ENCODE peak calls at places on chromosomes 1 and 21, in five cellular contexts. One of them, this sample, is unnamed.

GRCh38 chr1:221687731-221688487 is 54.0 kb downstream of the DUSP10 start:
- DNase-seq in M059J: no peak
- DNase-seq in H9: no peak
- DNase-seq in endothelial cell: no peak
- DNase-seq in lung: no peak
- DNase-seq in this sample: no peak

GRCh38 chr1:54516249-54516920 is 31.6 kb upstream of the ACOT11 start:
- DNase-seq in H9: no peak
- DNase-seq in endothelial cell: no peak
- DNase-seq in M059J: peak; percentile 66
- DNase-seq in lung: no peak
- DNase-seq in this sample: no peak

GRCh38 chr1:211912064-211912463 is 81.5 kb upstream of the LPGAT1 start:
- DNase-seq in M059J: peak; percentile 84
- DNase-seq in H9: no peak
- DNase-seq in endothelial cell: no peak
- DNase-seq in lung: no peak
- DNase-seq in this sample: no peak

GRCh38 chr1:241311056-241311746 is 45.8 kb downstream of the RGS7 start:
- DNase-seq in M059J: peak; percentile 53
- DNase-seq in lung: no peak
- DNase-seq in H9: no peak
- DNase-seq in endothelial cell: no peak
- DNase-seq in this sample: peak; percentile 14

GRCh38 chr1:44505210-44505993 is 100.3 kb downstream of the RNF220 start:
- DNase-seq in endothelial cell: no peak
- DNase-seq in M059J: peak; percentile 8
- DNase-seq in H9: no peak
- DNase-seq in lung: no peak
- DNase-seq in this sample: peak; percentile 58

GRCh38 chr1:41003640-41004220 is 17.8 kb downstream of the SLFNL1 start:
- DNase-seq in endothelial cell: no peak
- DNase-seq in lung: peak; percentile 94
- DNase-seq in M059J: peak; percentile 99
- DNase-seq in H9: no peak
- DNase-seq in this sample: no peak

GRCh38 chr1:96515925-96516324 is 205.7 kb upstream of the PTBP2 start:
- DNase-seq in endothelial cell: no peak
- DNase-seq in M059J: no peak
- DNase-seq in H9: no peak
- DNase-seq in lung: no peak
- DNase-seq in this sample: no peak

GRCh38 chr1:205798577-205798976 is 14.4 kb downstream of the SLC41A1 start:
- DNase-seq in endothelial cell: no peak
- DNase-seq in lung: no peak
- DNase-seq in M059J: no peak
- DNase-seq in H9: no peak
- DNase-seq in this sample: no peak

GRCh38 chr21:29376556-29376955 is 77.8 kb downstream of the BACH1 start:
- DNase-seq in lung: peak; percentile 31
- DNase-seq in M059J: peak; percentile 42
- DNase-seq in endothelial cell: peak; percentile 17
- DNase-seq in H9: peak; percentile 84
- DNase-seq in this sample: peak; percentile 60

GRCh38 chr1:234586304-234586703 is 23.7 kb downstream of the IRF2BP2 start:
- DNase-seq in M059J: no peak
- DNase-seq in H9: no peak
- DNase-seq in endothelial cell: no peak
- DNase-seq in lung: no peak
- DNase-seq in this sample: no peak

GRCh38 chr1:3718764-3719163 is 33.5 kb upstream of the CCDC27 start:
- DNase-seq in endothelial cell: no peak
- DNase-seq in M059J: no peak
- DNase-seq in H9: no peak
- DNase-seq in lung: no peak
- DNase-seq in this sample: no peak

GRCh38 chr1:87292684-87293493 is 35.8 kb upstream of the LMO4 start:
- DNase-seq in H9: peak; percentile 50
- DNase-seq in lung: peak; percentile 47
- DNase-seq in M059J: peak; percentile 55
- DNase-seq in endothelial cell: peak; percentile 71
- DNase-seq in this sample: peak; percentile 54

GRCh38 chr1:227365473-227366067 is 47.3 kb upstream of the CDC42BPA start:
- DNase-seq in H9: no peak
- DNase-seq in lung: no peak
- DNase-seq in M059J: no peak
- DNase-seq in endothelial cell: no peak
- DNase-seq in this sample: no peak

GRCh38 chr1:166272851-166273250 is 106.0 kb upstream of the FAM78B start:
- DNase-seq in endothelial cell: no peak
- DNase-seq in M059J: no peak
- DNase-seq in H9: no peak
- DNase-seq in lung: no peak
- DNase-seq in this sample: peak; percentile 10

GRCh38 chr21:34337741-34338140 is 26.1 kb upstream of the KCNE2 start:
- DNase-seq in lung: no peak
- DNase-seq in H9: no peak
- DNase-seq in M059J: no peak
- DNase-seq in endothelial cell: no peak
- DNase-seq in this sample: no peak

GRCh38 chr1:155324717-155325595 is 4.3 kb downstream of the RUSC1 start:
- DNase-seq in H9: peak; percentile 89
- DNase-seq in M059J: peak; percentile 68
- DNase-seq in endothelial cell: peak; percentile 63
- DNase-seq in lung: peak; percentile 60
- DNase-seq in this sample: peak; percentile 95

GRCh38 chr1:94654031-94654430 is 112.5 kb upstream of the F3 start:
- DNase-seq in endothelial cell: no peak
- DNase-seq in lung: peak; percentile 29
- DNase-seq in H9: no peak
- DNase-seq in M059J: peak; percentile 95
- DNase-seq in this sample: no peak

GRCh38 chr1:99869304-99869703 is 19.1 kb downstream of the AGL start:
- DNase-seq in endothelial cell: no peak
- DNase-seq in lung: no peak
- DNase-seq in M059J: no peak
- DNase-seq in H9: no peak
- DNase-seq in this sample: no peak

GRCh38 chr21:34865922-34866271 is 183.2 kb downstream of the RUNX1 start:
- DNase-seq in H9: peak; percentile 91
- DNase-seq in lung: no peak
- DNase-seq in endothelial cell: no peak
- DNase-seq in M059J: peak; percentile 84
- DNase-seq in this sample: peak; percentile 61

GRCh38 chr1:154567386-154568164 is at the start of gene CHRNB2:
- DNase-seq in M059J: peak; percentile 44
- DNase-seq in H9: peak; percentile 96
- DNase-seq in endothelial cell: peak; percentile 88
- DNase-seq in lung: peak; percentile 61
- DNase-seq in this sample: peak; percentile 99

GRCh38 chr1:92486251-92487077 is at the start of gene GFI1:
- DNase-seq in M059J: peak; percentile 57
- DNase-seq in lung: peak; percentile 31
- DNase-seq in endothelial cell: peak; percentile 55
- DNase-seq in H9: peak; percentile 75
- DNase-seq in this sample: peak; percentile 81

GRCh38 chr1:187871177-187871576 is 1042.4 kb downstream of the PLA2G4A start:
- DNase-seq in endothelial cell: no peak
- DNase-seq in lung: no peak
- DNase-seq in M059J: no peak
- DNase-seq in H9: no peak
- DNase-seq in this sample: no peak

GRCh38 chr1:187244623-187245022 is 415.9 kb downstream of the PLA2G4A start:
- DNase-seq in endothelial cell: no peak
- DNase-seq in H9: no peak
- DNase-seq in M059J: peak; percentile 16
- DNase-seq in lung: no peak
- DNase-seq in this sample: no peak